ENCODE peak calls at places on chromosomes 2 and 18, in four cellular contexts. X is GM19239, K is heart left ventricle, H is GF-D8. Y is an unnamed sample.

GRCh38 chr2:100980046-100980445 is 22.0 kb upstream of the RPL31 start:
- DNase-seq in H (no peak), X (no peak), K (no peak), Y (no peak)

GRCh38 chr2:156405586-156405985 is 30.6 kb upstream of the GPD2 start:
- DNase-seq in H (peak), X (no peak), K (peak), Y (no peak)

GRCh38 chr2:165070089-165070488 is 114.8 kb upstream of the SLC38A11 start:
- DNase-seq in K (no peak), H (no peak), X (no peak), Y (no peak)

GRCh38 chr2:204972606-204973336 is 427.5 kb downstream of the PARD3B start:
- DNase-seq in H (no peak), X (no peak), K (no peak), Y (no peak)

GRCh38 chr2:152740743-152741328 is 22.4 kb downstream of the ARL6IP6 start:
- DNase-seq in K (no peak), X (peak), H (peak), Y (no peak)

GRCh38 chr2:8719528-8719927 is 37.7 kb downstream of the ID2 start:
- DNase-seq in X (no peak), K (no peak), H (no peak), Y (no peak)

GRCh38 chr2:180656455-180656847 is 324.0 kb upstream of the UBE2E3 start:
- DNase-seq in H (no peak), X (no peak), K (no peak), Y (no peak)

GRCh38 chr2:126244937-126245336 is 411.0 kb upstream of the GYPC start:
- DNase-seq in X (peak), H (peak), K (peak), Y (no peak)

GRCh38 chr18:77071711-77072292 is 60.8 kb downstream of the MBP start:
- DNase-seq in H (no peak), X (no peak), K (peak), Y (no peak)

GRCh38 chr2:54560146-54560881 is 104.2 kb downstream of the SPTBN1 start:
- DNase-seq in H (peak), X (no peak), K (no peak), Y (no peak)

GRCh38 chr2:24456610-24457556 is 34.2 kb upstream of the NCOA1 start:
- DNase-seq in X (no peak), K (peak), H (no peak), Y (no peak)

GRCh38 chr2:209771474-209772292 is at the start of gene UNC80:
- DNase-seq in X (peak), H (no peak), K (peak), Y (peak)

GRCh38 chr2:73314441-73314840 is 21.1 kb upstream of the EGR4 start:
- DNase-seq in K (no peak), X (no peak), H (no peak), Y (no peak)

GRCh38 chr2:61179701-61180639 is 18.0 kb downstream of the C2orf74 start:
- DNase-seq in K (peak), X (no peak), H (no peak), Y (no peak)

GRCh38 chr2:150528861-150529801 is 41.7 kb upstream of the RND3 start:
- DNase-seq in X (peak), K (no peak), H (no peak), Y (no peak)

GRCh38 chr2:216949685-216950397 is 90.0 kb upstream of the TNP1 start:
- DNase-seq in K (no peak), X (no peak), H (no peak), Y (no peak)

GRCh38 chr2:38095996-38096861 is 20.3 kb upstream of the CYP1B1 start:
- DNase-seq in H (peak), K (peak), X (no peak), Y (no peak)

GRCh38 chr18:13425357-13426095 is 207.0 kb downstream of the LDLRAD4 start:
- DNase-seq in K (no peak), X (no peak), H (no peak), Y (no peak)

GRCh38 chr2:172273910-172274571 is 153.3 kb upstream of the ITGA6 start:
- DNase-seq in H (no peak), X (no peak), K (no peak), Y (no peak)

GRCh38 chr2:42211291-42211690 is 42.1 kb downstream of the EML4 start:
- DNase-seq in X (no peak), H (no peak), K (no peak), Y (no peak)

GRCh38 chr2:9029721-9030120 is 26.2 kb upstream of the MBOAT2 start:
- DNase-seq in X (no peak), K (no peak), H (no peak), Y (no peak)

GRCh38 chr2:105400138-105400540 is 1.3 kb upstream of the FHL2 start:
- DNase-seq in X (no peak), K (peak), H (no peak), Y (no peak)

GRCh38 chr2:134718956-134719814 is at the start of gene TMEM163:
- DNase-seq in K (no peak), H (no peak), X (peak), Y (no peak)

GRCh38 chr2:102130651-102130991 is 11.9 kb upstream of the IL1R1 start:
- DNase-seq in X (no peak), H (no peak), K (no peak), Y (no peak)

GRCh38 chr2:108377815-108378630 is at the start of gene SULT1C4:
- DNase-seq in X (no peak), K (peak), H (no peak), Y (no peak)

GRCh38 chr2:152460567-152460966 is 125.6 kb downstream of the FMNL2 start:
- DNase-seq in X (no peak), H (no peak), K (no peak), Y (no peak)

GRCh38 chr2:178512491-178512890 is 32.2 kb downstream of the PLEKHA3 start:
- DNase-seq in K (no peak), X (no peak), H (no peak), Y (no peak)

GRCh38 chr2:203891474-203891873 is 23.9 kb downstream of the CTLA4 start:
- DNase-seq in X (no peak), K (no peak), H (no peak), Y (no peak)

GRCh38 chr2:75022516-75022915 is 64.1 kb downstream of the POLE4 start:
- DNase-seq in X (no peak), K (no peak), H (no peak), Y (no peak)

GRCh38 chr2:127909019-127909418 is 23.3 kb upstream of the AMMECR1L start:
- DNase-seq in K (no peak), H (no peak), X (no peak), Y (no peak)